ENCODE peak calls at places on chromosomes 13 and 19, in seven cellular contexts. K is vagina, C is HCT116, N is HL-60, Z is SK-N-SH, Q is endothelial cell of umbilical vein, L is GM12878. E is an unnamed sample.

GRCh38 chr19:741506-742131 is 9.3 kb upstream of the MISP start:
- DNase-seq in L (no peak), Z (peak; percentile 71), Q (no peak), N (peak; percentile 42), K (no peak), C (no peak), E (no peak)

GRCh38 chr19:19445911-19446361 is 40.5 kb downstream of the GATAD2A start:
- DNase-seq in Q (no peak), N (peak; percentile 32), L (no peak), Z (no peak), K (no peak), C (no peak), E (peak; percentile 59)

GRCh38 chr13:46182491-46182877 is 507 bp upstream of the LCP1 start:
- DNase-seq in Q (no peak), K (no peak), N (no peak), L (no peak), C (no peak), Z (no peak), E (no peak)

GRCh38 chr13:47545630-47546029 is 455.4 kb downstream of the SUCLA2 start:
- DNase-seq in K (no peak), Q (no peak), Z (no peak), L (no peak), N (no peak), C (no peak), E (no peak)

GRCh38 chr13:41455725-41456419 is 1.5 kb upstream of the RGCC start:
- DNase-seq in K (no peak), Z (no peak), Q (no peak), N (no peak), C (no peak), L (no peak), E (no peak)

GRCh38 chr19:50199254-50199545 is 4.2 kb upstream of the MYH14 start:
- DNase-seq in L (no peak), Q (no peak), C (no peak), N (no peak), Z (no peak), K (no peak), E (no peak)

GRCh38 chr13:72970956-72971355 is 87.8 kb upstream of the KLF5 start:
- DNase-seq in Z (no peak), L (no peak), K (no peak), Q (no peak), C (no peak), N (no peak), E (no peak)

GRCh38 chr13:87527036-87527435 is 144.1 kb upstream of the SLITRK5 start:
- DNase-seq in Q (no peak), C (no peak), N (no peak), L (no peak), K (no peak), Z (no peak), E (no peak)

GRCh38 chr13:89910166-89910565 is 1437.3 kb upstream of the MIR17HG start:
- DNase-seq in Q (no peak), L (no peak), Z (no peak), K (no peak), N (no peak), C (no peak), E (no peak)

GRCh38 chr13:93066187-93066586 is 160.4 kb upstream of the GPC6 start:
- DNase-seq in Q (no peak), L (no peak), K (no peak), N (no peak), C (no peak), Z (no peak), E (no peak)

GRCh38 chr13:30126903-30127428 is 180.4 kb downstream of the KATNAL1 start:
- DNase-seq in Z (no peak), L (no peak), K (no peak), C (no peak), N (no peak), Q (no peak), E (no peak)

GRCh38 chr13:32883501-32883900 is 132.7 kb upstream of the KL start:
- DNase-seq in L (no peak), N (no peak), C (no peak), Z (peak; percentile 37), K (peak; percentile 34), Q (no peak), E (no peak)

GRCh38 chr19:45136507-45137178 is 24.1 kb downstream of the NKPD1 start:
- DNase-seq in C (no peak), N (no peak), Z (peak; percentile 62), L (no peak), K (no peak), Q (no peak), E (no peak)

GRCh38 chr19:32858559-32858958 is 11.0 kb downstream of the SLC7A9 start:
- DNase-seq in C (no peak), K (no peak), Z (no peak), N (no peak), Q (no peak), L (no peak), E (no peak)

GRCh38 chr19:12647047-12647446 is 19.5 kb downstream of the MAN2B1 start:
- DNase-seq in C (no peak), N (no peak), Z (peak; percentile 27), L (no peak), K (no peak), Q (no peak), E (no peak)

GRCh38 chr13:79241697-79242096 is 164.4 kb downstream of the RBM26 start:
- DNase-seq in Z (no peak), L (no peak), K (no peak), C (no peak), N (no peak), Q (no peak), E (no peak)

DNA sequence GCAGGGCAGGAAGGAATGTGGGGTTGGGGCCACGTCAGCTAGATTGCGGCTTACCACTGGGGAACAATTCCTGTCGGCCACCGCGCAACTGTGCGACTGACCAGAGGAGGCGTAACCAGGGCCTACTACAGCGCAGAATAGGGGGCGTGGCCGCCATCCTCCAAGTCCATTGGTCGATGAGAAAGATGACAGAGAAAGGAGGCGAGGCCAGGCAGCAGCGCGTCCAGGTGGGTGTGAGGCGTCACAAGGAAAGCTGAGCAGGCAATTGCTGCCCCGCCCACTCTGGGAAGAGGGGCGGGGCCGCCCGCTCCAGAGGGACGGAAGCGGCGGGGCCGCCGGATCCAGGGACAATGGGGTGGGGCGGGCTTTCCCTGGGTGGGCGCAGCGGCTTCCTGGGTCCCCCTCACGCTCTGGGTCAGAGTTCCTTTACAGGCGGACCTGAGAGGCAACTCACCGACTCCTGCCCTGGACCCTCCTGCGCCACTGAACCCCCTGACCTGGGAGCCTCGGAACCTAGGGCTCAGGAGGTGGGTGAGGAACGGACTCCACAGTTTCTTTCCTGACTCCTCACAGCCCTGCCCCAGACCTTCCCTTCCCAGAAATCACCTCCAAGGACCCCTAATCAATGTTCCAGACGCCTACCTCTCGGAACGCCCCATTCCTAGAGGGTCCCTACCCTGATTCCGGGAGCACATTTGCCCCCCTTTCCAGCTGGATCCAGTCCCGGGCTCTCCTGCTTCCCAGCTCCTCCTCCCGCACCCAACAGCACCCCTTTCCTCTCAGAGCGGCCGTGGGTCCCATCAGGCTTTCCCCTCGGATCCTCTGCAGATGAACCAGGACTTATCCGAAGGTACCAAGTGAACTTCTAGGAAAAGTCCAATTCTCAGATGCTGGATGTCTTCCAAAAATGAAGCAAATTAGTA is 101.5 kb upstream of the ZNF492 start:
- DNase-seq in C (no peak), N (no peak), Z (no peak), Q (no peak), K (no peak), L (no peak), E (no peak)
- TF ChIP-seq POLR2AphosphoS5 in C (no peak), N (no peak), Z (no peak), Q (no peak), K (peak; percentile 85), L (no peak), E (peak; percentile 86)

DNA sequence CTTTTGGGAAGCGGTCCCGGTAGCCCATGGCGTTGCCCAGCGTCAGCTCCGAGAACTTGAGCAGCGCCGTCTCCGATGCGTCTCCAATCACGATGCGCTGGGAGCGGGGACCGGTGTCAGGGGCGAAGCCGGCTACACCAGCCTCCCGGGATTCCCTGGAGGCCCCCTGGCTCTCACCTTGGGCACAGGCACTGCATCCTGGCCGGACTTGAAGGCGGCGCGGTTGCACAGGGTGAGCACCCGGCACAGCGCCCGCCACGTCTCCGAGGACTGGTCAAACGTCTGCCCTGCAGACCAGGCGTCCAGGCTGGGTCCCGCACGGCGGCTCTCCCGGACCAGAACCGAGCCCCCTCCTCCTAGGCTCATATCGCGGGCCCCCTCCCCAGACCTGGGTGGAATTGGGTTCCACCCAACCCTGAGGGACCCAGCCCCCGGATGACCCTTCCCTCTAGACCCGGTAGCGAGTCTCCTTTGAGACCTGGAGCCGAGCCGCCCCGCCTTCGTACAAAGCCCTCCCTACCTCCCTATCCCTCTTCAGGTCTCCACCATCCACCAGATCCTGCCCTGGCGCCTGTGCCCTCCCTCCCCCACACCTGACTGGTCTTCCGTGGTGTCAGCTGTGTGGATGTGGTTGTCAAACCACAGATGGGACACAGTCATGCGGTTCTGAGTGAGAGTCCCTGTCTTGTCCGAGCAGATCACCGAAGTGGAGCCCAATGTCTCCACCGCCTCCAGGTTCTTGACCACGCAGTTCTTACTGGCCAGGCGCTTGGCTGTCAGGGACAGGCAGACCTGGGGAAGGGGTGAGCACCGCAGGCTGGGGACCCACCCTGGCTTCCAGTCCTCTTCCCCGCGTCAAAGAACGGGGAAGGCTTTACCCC is 4.8 kb downstream of the ATP4A start:
- DNase-seq in K (no peak), C (no peak), L (no peak), N (no peak), Z (no peak), Q (no peak), E (peak; percentile 67)
- H3K27me3 ChIP-seq in K (no peaks in the 10 kb centered on the region), C (no peaks in the 10 kb centered on the region), L (no peaks in the 10 kb centered on the region), N (peaks cover 11% of the 10 kb centered on the region), Z (peaks cover 51% of the 10 kb centered on the region), Q (no peaks in the 10 kb centered on the region), E (no peaks in the 10 kb centered on the region)

DNA sequence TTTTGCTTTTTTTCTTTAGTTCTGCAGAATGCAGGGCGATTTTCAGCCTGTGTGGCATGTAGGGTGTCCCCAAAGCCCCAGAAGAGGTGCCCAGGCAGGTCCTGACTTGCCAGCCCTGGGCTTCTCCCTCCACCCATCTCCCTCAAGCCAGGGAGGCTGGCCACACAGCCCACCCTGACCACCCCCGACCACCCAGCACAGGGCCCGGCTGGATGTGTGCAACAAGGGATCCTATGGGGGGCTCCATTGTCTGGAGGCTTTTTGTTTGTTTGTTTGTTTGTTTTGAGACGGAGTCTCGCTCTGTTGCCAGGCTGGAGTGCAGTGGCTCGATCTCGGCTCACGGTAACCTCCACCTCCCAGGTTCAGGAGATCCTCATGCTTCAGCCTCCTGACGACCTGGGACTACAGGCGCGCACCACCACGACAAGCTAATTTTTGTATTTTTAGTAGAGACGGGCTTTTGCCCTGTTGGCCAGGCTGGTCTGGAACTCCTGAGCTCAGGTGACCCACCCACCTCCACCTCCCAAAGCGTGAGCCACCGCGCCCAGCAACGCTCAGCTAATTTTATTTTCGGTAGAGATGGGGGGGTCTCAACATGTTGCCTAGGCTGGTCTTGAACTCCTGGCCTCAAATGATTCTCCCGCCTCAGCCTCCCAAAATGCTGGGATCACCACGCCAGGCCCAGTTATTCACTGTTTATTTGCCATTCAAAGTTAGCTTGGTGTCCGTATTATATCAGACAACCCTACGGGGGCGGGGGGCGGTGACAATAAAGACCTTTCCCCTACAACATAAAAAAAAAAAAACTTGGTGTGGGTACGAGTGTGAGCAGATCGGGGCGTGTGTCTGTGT is 7.8 kb upstream of the MKNK2 start:
- DNase-seq in L (no peak), N (no peak), Q (no peak), K (no peak), C (no peak), Z (no peak), E (no peak)
- TF ChIP-seq POLR2AphosphoS5 in L (no peak), N (no peak), Q (no peak), K (no peak), C (no peak), Z (no peak), E (no peak)

DNA sequence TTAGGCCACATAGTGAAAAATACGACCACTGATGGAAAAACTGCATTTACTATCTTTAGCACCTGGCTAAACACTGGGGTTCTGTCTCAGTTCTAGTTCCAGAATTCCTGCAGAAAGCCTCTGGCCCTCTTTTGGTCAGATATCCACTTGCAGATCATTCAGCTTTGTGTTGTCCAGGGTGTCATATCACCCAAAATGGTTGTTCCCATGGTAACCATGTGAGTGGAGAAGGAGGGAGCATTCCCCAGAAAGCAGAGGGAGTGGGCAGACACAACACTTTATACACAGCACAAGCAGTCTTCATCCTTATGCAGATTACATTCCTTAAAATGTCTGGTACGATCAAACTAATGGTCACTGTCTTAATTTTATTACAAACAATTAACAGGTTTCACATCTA is 73.5 kb downstream of the CAB39L start:
- DNase-seq in C (no peak), Z (peak; percentile 16), K (no peak), L (no peak), Q (no peak), N (no peak), E (no peak)
- H3K27me3 ChIP-seq in C (peaks cover 21% of the 10 kb centered on the region), Z (no peaks in the 10 kb centered on the region), K (no peaks in the 10 kb centered on the region), L (no peaks in the 10 kb centered on the region), Q (no peaks in the 10 kb centered on the region), N (no peaks in the 10 kb centered on the region), E (no peaks in the 10 kb centered on the region)